ENCODE peak calls at places on chromosomes 1 and 21, in nine cellular contexts. E, O, I, D, P, B, V, W and N are unnamed samples. For H3K27me3, the result is how much of the 10 kb centered on the place peaks cover.

GRCh38 chr1:31687601-31688000 is 16.2 kb downstream of the COL16A1 start:
- DNase-seq in P (no peak), B (no peak), D (no peak), V (no peak), W (no peak), I (no peak), O (no peak), E (no peak), N (no peak)

GRCh38 chr1:67674260-67675011 is 10.6 kb upstream of the GADD45A start:
- DNase-seq in E (peak), P (peak), I (peak), V (peak), O (peak), B (no peak), D (no peak), W (peak), N (peak)

GRCh38 chr1:89820423-89821321 is at the start of gene LRRC8D:
- DNase-seq in O (peak), E (peak), I (peak), P (peak), D (peak), B (no peak), W (peak), V (peak), N (peak)

GRCh38 chr1:25065246-25066238 is 135.5 kb upstream of the RUNX3 start:
- DNase-seq in B (peak), P (no peak), W (no peak), V (no peak), O (peak), E (no peak), D (peak), I (no peak), N (peak)

GRCh38 chr1:175163702-175164101 is 28.9 kb downstream of the KIAA0040 start:
- DNase-seq in O (no peak), W (no peak), D (no peak), P (no peak), I (no peak), B (no peak), V (no peak), E (peak), N (no peak)

GRCh38 chr1:50426108-50426700 is 3.0 kb upstream of the DMRTA2 start:
- DNase-seq in B (no peak), E (peak), O (no peak), D (no peak), W (no peak), I (no peak), P (no peak), V (no peak), N (no peak)

GRCh38 chr1:225911207-225912130 is 12.6 kb downstream of the PYCR2 start:
- DNase-seq in B (no peak), O (peak), I (peak), E (peak), W (no peak), D (peak), V (peak), P (peak), N (peak)

GRCh38 chr1:3063379-3064295 is 5.4 kb upstream of the PRDM16 start:
- DNase-seq in W (no peak), V (no peak), B (no peak), D (peak), O (no peak), P (no peak), I (no peak), E (peak), N (no peak)

GRCh38 chr1:155910621-155911121 is 478 bp downstream of the RIT1 start:
- DNase-seq in E (peak), V (peak), W (no peak), I (no peak), P (no peak), O (peak), D (no peak), B (no peak), N (peak)

GRCh38 chr1:57839067-57839466 is 415.2 kb upstream of the DAB1 start:
- DNase-seq in E (no peak), B (no peak), W (no peak), O (no peak), P (no peak), V (no peak), I (no peak), D (no peak), N (no peak)

GRCh38 chr1:57832616-57833015 is 408.8 kb upstream of the DAB1 start:
- DNase-seq in B (no peak), W (no peak), O (no peak), V (no peak), E (peak), P (no peak), I (no peak), D (no peak), N (no peak)

GRCh38 chr1:57839488-57839887 is 415.6 kb upstream of the DAB1 start:
- DNase-seq in B (no peak), P (no peak), O (no peak), D (no peak), E (no peak), I (no peak), V (no peak), W (no peak), N (no peak)

GRCh38 chr1:57833296-57833695 is 409.4 kb upstream of the DAB1 start:
- DNase-seq in P (no peak), O (no peak), D (no peak), V (no peak), I (no peak), E (no peak), W (no peak), B (no peak), N (no peak)

DNA sequence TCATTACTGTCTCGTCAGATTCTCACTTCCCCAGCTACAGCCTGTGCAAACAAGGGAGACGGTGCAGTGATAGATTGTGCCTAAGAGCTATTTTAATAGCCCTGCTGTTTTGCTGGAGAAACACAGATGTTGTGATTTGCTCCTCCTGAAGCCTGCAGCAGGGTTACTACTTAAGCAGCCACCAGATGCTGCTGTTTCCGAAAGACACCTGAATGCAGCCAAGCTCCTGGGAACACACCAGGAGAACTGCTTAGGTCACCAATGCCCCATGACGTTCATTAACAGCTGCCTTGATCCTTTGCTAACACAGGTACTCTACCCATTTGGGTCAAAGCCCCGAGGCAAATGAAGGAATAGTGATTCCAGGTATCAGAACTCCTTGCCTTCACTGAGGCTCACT is 411.8 kb upstream of the DAB1 start:
- DNase-seq in V (no peak), P (peak), D (no peak), W (no peak), E (peak), I (no peak), O (no peak), B (no peak), N (no peak)
- TF ChIP-seq CTCF in V (no peak), P (no peak), D (no peak), W (no peak), E (peak), I (no peak), O (no peak), B (peak), N (no peak)

DNA sequence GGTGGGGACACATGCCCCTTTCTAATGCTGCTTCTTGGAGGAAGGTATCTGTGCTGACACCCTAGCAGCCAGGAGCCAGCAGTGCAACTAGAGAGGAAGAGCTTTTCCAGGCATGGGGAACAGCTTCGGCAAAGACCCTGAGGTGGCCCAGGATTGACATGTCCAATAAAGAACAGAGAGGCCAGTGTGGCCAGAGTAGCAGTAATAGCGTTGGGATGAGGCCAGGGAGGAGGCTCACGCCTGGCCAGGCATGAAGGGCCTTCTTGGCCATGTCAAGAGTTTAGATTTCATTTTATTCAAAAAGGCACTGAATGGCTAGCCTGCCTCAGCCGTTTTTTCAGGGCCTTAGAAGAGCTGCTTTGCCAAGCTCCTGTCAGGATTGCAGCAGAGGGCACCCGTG is 16.3 kb upstream of the ADAMTSL4 start:
- DNase-seq in V (no peak), I (no peak), O (no peak), E (no peak), P (no peak), B (no peak), W (no peak), D (peak), N (no peak)
- H3K4me3 ChIP-seq in V (no peak), I (no peak), O (no peak), E (no peak), P (no peak), B (no peak), W (no peak), D (no peak), N (no peak)

GRCh38 chr1:158563852-158564251 is 6.5 kb downstream of the OR6P1 start:
- DNase-seq in D (no peak), V (no peak), O (no peak), I (no peak), E (no peak), P (no peak), W (no peak), B (no peak), N (no peak)

GRCh38 chr1:158570480-158570879 is at the start of gene OR6P1:
- DNase-seq in W (no peak), P (no peak), O (no peak), E (no peak), I (no peak), V (no peak), D (no peak), B (no peak), N (no peak)

GRCh38 chr1:158564608-158565007 is 5.8 kb downstream of the OR6P1 start:
- DNase-seq in W (no peak), I (no peak), B (no peak), V (no peak), E (peak), P (no peak), D (no peak), O (no peak), N (no peak)
- H3K27me3 ChIP-seq in W (under half), I (under half), B (under half), V (under half), E (under half), P (under half), D (under half), O (under half), N (under half)

GRCh38 chr1:85911742-85912141 is 203.5 kb upstream of the ZNHIT6 start:
- DNase-seq in P (no peak), V (no peak), E (peak), D (no peak), O (no peak), B (no peak), W (no peak), I (no peak), N (no peak)
- TF ChIP-seq CTCF in P (no peak), V (no peak), E (peak), D (no peak), O (no peak), B (peak), W (no peak), I (no peak), N (peak)

GRCh38 chr21:41169258-41169576 is 1.3 kb downstream of the BACE2 start:
- DNase-seq in V (no peak), B (no peak), P (no peak), W (no peak), E (no peak), I (no peak), D (no peak), O (no peak), N (no peak)
- H3K4me3 ChIP-seq in V (peak), B (peak), P (no peak), W (peak), E (peak), I (no peak), D (peak), O (no peak), N (no peak)

DNA sequence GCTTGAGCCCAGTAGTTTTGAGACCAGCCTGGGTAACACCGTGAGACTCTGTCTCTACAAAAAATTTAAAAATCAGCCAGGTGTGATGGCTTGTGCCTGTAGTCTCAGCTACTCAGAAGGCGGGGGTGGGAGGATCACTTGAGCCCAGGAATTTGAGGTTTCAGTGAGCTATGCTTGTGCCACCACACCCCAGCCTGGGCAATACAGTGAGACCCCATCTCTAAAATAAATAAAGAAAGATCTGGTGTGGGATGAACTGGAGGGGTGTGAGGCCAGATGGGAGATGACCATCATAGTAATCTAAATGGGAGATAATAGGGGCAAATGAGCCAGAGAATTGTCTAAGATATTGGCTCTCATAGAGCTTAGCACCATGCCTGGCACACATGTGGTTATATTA is 60.1 kb upstream of the TRABD2B start:
- DNase-seq in E (no peak), B (no peak), O (no peak), W (no peak), V (no peak), P (no peak), I (no peak), D (no peak), N (no peak)
- H3K27me3 ChIP-seq in E (under half), B (under half), O (under half), W (under half), V (under half), P (under half), I (under half), D (under half), N (under half)

GRCh38 chr1:42753070-42753469 is 13.0 kb upstream of the CLDN19 start:
- DNase-seq in O (no peak), B (no peak), E (no peak), W (no peak), D (no peak), P (no peak), I (no peak), V (no peak), N (no peak)

GRCh38 chr1:42758641-42759040 is 8.2 kb downstream of the P3H1 start:
- DNase-seq in O (no peak), D (no peak), E (no peak), P (no peak), W (no peak), I (no peak), V (no peak), B (no peak), N (no peak)

GRCh38 chr1:42759114-42759513 is 7.7 kb downstream of the P3H1 start:
- DNase-seq in E (peak), W (no peak), I (no peak), P (no peak), O (no peak), B (no peak), D (no peak), V (no peak), N (no peak)

GRCh38 chr1:42757892-42758275 is 8.9 kb downstream of the P3H1 start:
- DNase-seq in P (no peak), D (no peak), B (no peak), I (no peak), V (no peak), W (no peak), O (no peak), E (no peak), N (no peak)

DNA sequence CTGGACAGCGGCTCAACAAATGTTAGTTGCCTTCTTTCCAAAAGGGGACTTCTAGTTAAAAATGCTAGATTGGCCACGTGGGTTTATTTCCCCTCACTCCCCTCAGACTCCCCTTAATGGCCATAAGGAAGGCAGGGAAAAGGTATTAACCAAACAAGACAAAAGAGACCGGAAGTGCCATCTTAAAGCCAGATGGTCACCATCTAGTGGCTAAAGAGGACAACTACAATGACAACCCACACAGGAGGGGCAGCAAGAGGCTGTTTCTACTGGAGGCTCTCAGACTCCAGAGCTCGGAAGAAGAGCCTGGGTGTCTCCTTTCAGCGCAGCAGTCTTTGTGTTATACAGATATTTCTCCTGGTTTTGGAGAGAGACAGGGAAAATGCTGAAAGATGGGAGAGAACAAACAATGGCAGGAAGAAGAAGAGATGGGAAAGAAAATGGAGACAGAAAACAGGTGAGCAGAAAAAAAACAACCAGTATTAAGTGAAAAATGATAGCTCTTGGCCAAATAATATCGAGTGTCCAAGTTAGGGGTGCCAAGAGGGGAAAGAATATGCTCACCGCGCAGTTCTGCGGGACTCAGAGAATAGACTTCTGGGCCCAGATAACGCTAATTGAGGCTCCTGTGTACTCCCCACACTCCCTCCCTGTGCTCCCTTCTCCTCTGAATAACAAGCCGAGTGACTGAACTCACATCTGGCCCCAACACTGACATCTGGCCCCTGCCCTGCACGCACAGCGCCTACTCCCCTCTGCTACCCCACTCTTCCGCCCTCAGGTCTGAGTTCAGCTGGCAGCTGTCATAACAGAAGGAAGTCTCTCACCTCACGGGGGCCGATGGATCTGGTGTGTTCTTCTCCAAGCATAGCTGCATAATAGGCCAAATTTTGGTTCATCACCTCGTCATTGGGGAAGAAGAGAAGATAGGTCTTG is 9.6 kb downstream of the P3H1 start:
- DNase-seq in P (no peak), B (no peak), E (peak), V (no peak), I (no peak), O (no peak), D (no peak), W (no peak), N (peak)
- TF ChIP-seq CTCF in P (peak), B (peak), E (peak), V (peak), I (peak), O (peak), D (peak), W (peak), N (peak)

GRCh38 chr1:84163123-84164038 is 19.3 kb downstream of the PRKACB start:
- DNase-seq in W (no peak), O (no peak), P (no peak), I (no peak), E (no peak), B (no peak), D (no peak), V (no peak), N (no peak)
- H3K4me3 ChIP-seq in W (peak), O (no peak), P (no peak), I (no peak), E (no peak), B (no peak), D (no peak), V (no peak), N (peak)

GRCh38 chr1:207863893-207864535 is 46.9 kb downstream of the CD34 start:
- DNase-seq in E (no peak), D (peak), I (peak), P (peak), V (no peak), B (no peak), O (peak), W (no peak), N (no peak)
- H3K27me3 ChIP-seq in E (under half), D (under half), I (under half), P (under half), V (under half), B (under half), O (under half), W (under half), N (under half)

GRCh38 chr1:203692565-203693470 is 66.2 kb downstream of the ATP2B4 start:
- DNase-seq in D (no peak), W (peak), V (peak), B (peak), I (peak), E (no peak), O (no peak), P (peak), N (no peak)
- TF ChIP-seq CTCF in D (no peak), W (no peak), V (peak), B (no peak), I (peak), E (no peak), O (no peak), P (no peak), N (no peak)